ENCODE peak calls at places on chromosomes 2 and 18, in seven cellular contexts. L is progenitor cell of endocrine pancreas; N is PC-3; M is fibroblast of lung; R is hepatic stellate cell; I is T-helper 9 cell; Y is CD8-positive, alpha-beta memory T cell. U is an unnamed sample.

GRCh38 chr2:53768233-53768542 is 584 bp downstream of the CHAC2 start:
- DNase-seq in L (no peak), N (peak), M (peak), R (no peak), I (no peak), Y (no peak), U (peak)

GRCh38 chr2:130387804-130388203 is 31.9 kb downstream of the PTPN18 start:
- DNase-seq in L (no peak), N (no peak), M (no peak), R (no peak), I (no peak), Y (no peak), U (peak)

GRCh38 chr2:19195681-19196080 is 162.7 kb downstream of the OSR1 start:
- DNase-seq in L (no peak), N (no peak), M (no peak), R (no peak), I (no peak), Y (no peak), U (no peak)

GRCh38 chr2:174788291-174788929 is 24.1 kb upstream of the CHRNA1 start:
- DNase-seq in L (no peak), N (no peak), M (peak), R (no peak), I (no peak), Y (no peak), U (peak)

GRCh38 chr2:188582206-188582605 is 290.5 kb downstream of the GULP1 start:
- DNase-seq in L (no peak), N (no peak), M (no peak), R (no peak), I (no peak), Y (no peak), U (no peak)

GRCh38 chr2:186780701-186781316 is 68.2 kb downstream of the ZSWIM2 start:
- DNase-seq in L (no peak), N (peak), M (peak), R (no peak), I (no peak), Y (no peak), U (peak)

GRCh38 chr2:134154269-134154668 is 99.6 kb upstream of the MGAT5 start:
- DNase-seq in L (no peak), N (no peak), M (no peak), R (no peak), I (no peak), Y (no peak), U (no peak)

GRCh38 chr18:61797691-61798590 is 94.9 kb downstream of the RNF152 start:
- DNase-seq in L (no peak), N (no peak), M (no peak), R (no peak), I (no peak), Y (no peak), U (no peak)

GRCh38 chr2:102581911-102582310 is 37.4 kb upstream of the SLC9A2 start:
- DNase-seq in L (no peak), N (no peak), M (no peak), R (no peak), I (no peak), Y (no peak), U (peak)

GRCh38 chr2:234324151-234324550 is 172.7 kb downstream of the ARL4C start:
- DNase-seq in L (no peak), N (no peak), M (no peak), R (no peak), I (no peak), Y (no peak), U (no peak)